ENCODE peak calls at places on chromosomes 5 and 9, in ten cellular contexts. J, M, Y, A, W, G, L, Q, I and X are unnamed samples.

GRCh38 chr5:93092349-93093105 is 488.5 kb downstream of the NR2F1-AS1 start:
- DNase-seq in J (peak), M (no peak), Y (peak), A (no peak), W (no peak), G (peak), L (no peak), Q (peak), I (no peak), X (no peak)

GRCh38 chr5:180115326-180116076 is 43.9 kb upstream of the RNF130 start:
- DNase-seq in J (no peak), M (peak), Y (no peak), A (no peak), W (no peak), G (no peak), L (no peak), Q (no peak), I (no peak), X (no peak)

GRCh38 chr9:137666950-137667670 is 48.3 kb downstream of the EHMT1 start:
- DNase-seq in J (no peak), M (no peak), Y (no peak), A (no peak), W (no peak), G (no peak), L (no peak), Q (no peak), I (peak), X (no peak)

GRCh38 chr5:170278611-170279500 is 18.7 kb downstream of the LCP2 start:
- DNase-seq in J (no peak), M (peak), Y (no peak), A (no peak), W (no peak), G (no peak), L (peak), Q (no peak), I (peak), X (no peak)

GRCh38 chr5:485943-486491 is 38.2 kb downstream of the SLC9A3 start:
- DNase-seq in J (no peak), M (no peak), Y (no peak), A (no peak), W (no peak), G (no peak), L (no peak), Q (no peak), I (no peak), X (no peak)

GRCh38 chr5:17132444-17133083 is 84.9 kb upstream of the BASP1 start:
- DNase-seq in J (peak), M (no peak), Y (no peak), A (no peak), W (no peak), G (peak), L (no peak), Q (no peak), I (no peak), X (no peak)

GRCh38 chr9:69471433-69471832 is 146.4 kb downstream of the ENTREP1 start:
- DNase-seq in J (peak), M (no peak), Y (peak), A (no peak), W (no peak), G (no peak), L (no peak), Q (peak), I (no peak), X (no peak)

GRCh38 chr5:103393131-103393754 is 134.7 kb downstream of the MACIR start:
- DNase-seq in J (peak), M (no peak), Y (peak), A (no peak), W (no peak), G (peak), L (no peak), Q (no peak), I (no peak), X (no peak)

GRCh38 chr9:130461218-130461630 is 16.5 kb downstream of the ASS1 start:
- DNase-seq in J (peak), M (peak), Y (no peak), A (no peak), W (peak), G (peak), L (peak), Q (no peak), I (peak), X (peak)

GRCh38 chr5:25056846-25057245 is 412.1 kb upstream of the CDH10 start:
- DNase-seq in J (peak), M (no peak), Y (no peak), A (no peak), W (no peak), G (no peak), L (no peak), Q (no peak), I (no peak), X (no peak)

GRCh38 chr5:42944989-42945388 is 95.1 kb downstream of the ANXA2R start:
- DNase-seq in J (peak), M (no peak), Y (peak), A (no peak), W (peak), G (peak), L (no peak), Q (peak), I (no peak), X (no peak)

GRCh38 chr5:10932426-10932825 is 171.4 kb upstream of the DAP start:
- DNase-seq in J (no peak), M (no peak), Y (peak), A (no peak), W (no peak), G (no peak), L (no peak), Q (no peak), I (no peak), X (no peak)

GRCh38 chr5:123951204-123951977 is 439.4 kb downstream of the CSNK1G3 start:
- DNase-seq in J (peak), M (no peak), Y (peak), A (no peak), W (peak), G (peak), L (no peak), Q (peak), I (no peak), X (no peak)

GRCh38 chr5:92864591-92864990 is 716.4 kb downstream of the NR2F1-AS1 start:
- DNase-seq in J (no peak), M (no peak), Y (no peak), A (no peak), W (no peak), G (no peak), L (no peak), Q (no peak), I (no peak), X (no peak)

GRCh38 chr5:131848662-131849061 is 51.8 kb upstream of the FNIP1 start:
- DNase-seq in J (no peak), M (no peak), Y (no peak), A (no peak), W (no peak), G (no peak), L (no peak), Q (no peak), I (no peak), X (no peak)

GRCh38 chr5:176823869-176824412 is 13.6 kb downstream of the UNC5A start:
- DNase-seq in J (no peak), M (no peak), Y (no peak), A (no peak), W (peak), G (no peak), L (no peak), Q (no peak), I (no peak), X (no peak)

GRCh38 chr5:3853366-3853765 is 257.7 kb downstream of the IRX1 start:
- DNase-seq in J (no peak), M (no peak), Y (no peak), A (no peak), W (no peak), G (no peak), L (no peak), Q (no peak), I (no peak), X (no peak)
- TF ChIP-seq CTCF in J (no peak), M (no peak), Y (no peak), A (no peak), W (no peak), G (no peak), L (no peak), Q (no peak), I (no peak), X (no peak)

GRCh38 chr5:38258037-38258318 is 381 bp upstream of the EGFLAM start:
- DNase-seq in J (no peak), M (peak), Y (no peak), A (no peak), W (no peak), G (no peak), L (no peak), Q (no peak), I (no peak), X (no peak)

GRCh38 chr5:38257236-38258036 is 923 bp upstream of the EGFLAM start:
- DNase-seq in J (no peak), M (peak), Y (no peak), A (no peak), W (no peak), G (no peak), L (no peak), Q (no peak), I (no peak), X (no peak)

GRCh38 chr5:38259062-38259857 is 901 bp downstream of the EGFLAM start:
- DNase-seq in J (no peak), M (no peak), Y (no peak), A (no peak), W (no peak), G (no peak), L (no peak), Q (no peak), I (no peak), X (no peak)

GRCh38 chr5:38253759-38254158 is 4.6 kb upstream of the EGFLAM start:
- DNase-seq in J (no peak), M (no peak), Y (no peak), A (no peak), W (no peak), G (no peak), L (no peak), Q (no peak), I (no peak), X (no peak)

GRCh38 chr5:38258319-38259061 is at the start of gene EGFLAM:
- DNase-seq in J (no peak), M (peak), Y (no peak), A (no peak), W (peak), G (peak), L (no peak), Q (no peak), I (no peak), X (peak)
- TF ChIP-seq CTCF in J (no peak), M (no peak), Y (no peak), A (peak), W (no peak), G (no peak), L (no peak), Q (peak), I (no peak), X (peak)

DNA sequence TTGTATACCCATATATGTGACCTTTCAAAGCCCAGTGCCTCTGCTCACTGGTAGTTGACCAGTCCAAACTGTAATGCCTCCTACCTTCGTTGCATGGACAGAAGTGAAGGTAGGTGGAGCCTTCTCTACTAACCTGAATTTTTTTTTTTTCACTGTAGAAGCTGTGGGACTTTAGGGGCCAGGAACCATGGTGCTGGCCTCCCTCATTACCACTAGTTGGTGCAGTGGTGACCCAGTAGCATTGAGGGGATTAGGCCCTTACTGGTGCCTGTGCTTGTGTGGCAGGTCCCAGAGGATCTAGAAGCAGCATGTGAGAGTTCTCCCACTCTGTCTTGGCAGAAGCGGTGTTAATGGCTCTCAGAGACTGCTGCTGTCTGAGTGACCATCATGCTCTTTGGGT is 2.3 kb downstream of the RALGPS1 start:
- DNase-seq in J (no peak), M (no peak), Y (no peak), A (no peak), W (no peak), G (no peak), L (no peak), Q (no peak), I (no peak), X (no peak)
- TF ChIP-seq CTCF in J (no peak), M (no peak), Y (no peak), A (no peak), W (no peak), G (no peak), L (no peak), Q (peak), I (no peak), X (peak)

DNA sequence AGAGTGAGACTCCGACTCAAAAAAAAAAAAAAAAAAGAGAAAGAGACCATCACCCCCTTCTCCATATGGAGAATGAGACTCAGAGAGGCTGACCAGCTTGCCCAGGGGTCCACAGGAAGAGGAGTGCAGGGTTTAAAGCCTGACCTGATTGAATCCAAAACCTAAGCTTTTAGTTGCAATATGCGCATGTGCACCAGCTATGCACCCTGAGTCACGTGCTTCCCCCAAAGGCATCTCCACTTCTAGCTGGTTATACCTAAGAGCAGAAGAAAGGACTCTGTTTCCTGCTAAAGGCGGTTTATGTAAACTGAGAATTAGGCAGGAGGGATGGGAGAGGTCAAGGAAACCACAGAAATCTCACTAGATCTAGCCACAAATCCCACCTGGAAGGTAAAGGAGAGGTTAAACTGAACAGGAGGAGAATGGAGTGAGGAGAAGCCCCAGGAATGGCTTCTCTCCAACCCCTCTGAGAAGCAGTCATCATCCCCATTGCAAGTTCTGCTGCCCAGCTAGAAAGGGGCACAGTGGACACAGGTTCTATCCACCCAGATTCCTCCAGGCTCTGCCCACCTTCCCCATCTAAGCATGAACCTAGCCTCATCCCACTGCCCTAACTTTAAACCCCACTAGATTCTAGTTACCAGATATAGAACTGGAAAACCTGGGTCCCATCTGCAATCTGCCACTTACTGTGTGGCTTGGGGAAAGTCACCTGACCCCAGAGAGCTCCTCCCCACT is 171.3 kb downstream of the ACTL7B start:
- DNase-seq in J (no peak), M (no peak), Y (no peak), A (peak), W (no peak), G (no peak), L (no peak), Q (no peak), I (no peak), X (no peak)
- TF ChIP-seq CTCF in J (no peak), M (no peak), Y (no peak), A (no peak), W (no peak), G (no peak), L (no peak), Q (no peak), I (no peak), X (no peak)